ENCODE peak calls at places on chromosomes 7 and 10, in four cellular contexts. B is hepatocyte, D is thoracic aorta, V is HCT116. R is an unnamed sample.
A peak's percentile ranks its signal among the peaks of the same experiment; 100 is the strongest.

GRCh38 chr10:86367339-86367951 is 850 bp upstream of the GRID1 start:
- DNase-seq in V (no peak), B (no peak), D (no peak), R (peak; percentile 26)

GRCh38 chr7:47298636-47299035 is 283.3 kb downstream of the TNS3 start:
- DNase-seq in B (no peak), D (no peak), V (no peak), R (no peak)

GRCh38 chr7:106057204-106057961 is 54.7 kb downstream of the SYPL1 start:
- DNase-seq in B (no peak), D (no peak), V (no peak), R (no peak)

GRCh38 chr10:88281592-88282268 is 301.4 kb downstream of the RNLS start:
- DNase-seq in V (no peak), B (no peak), D (no peak), R (no peak)

GRCh38 chr10:8133146-8133545 is 78.7 kb downstream of the GATA3 start:
- DNase-seq in D (no peak), B (no peak), V (no peak), R (no peak)

GRCh38 chr7:43513236-43513635 is 69.7 kb upstream of the STK17A start:
- DNase-seq in B (no peak), D (no peak), V (no peak), R (no peak)

GRCh38 chr7:135490783-135491182 is 19.1 kb downstream of the CNOT4 start:
- DNase-seq in B (peak; percentile 32), V (no peak), D (no peak), R (no peak)

GRCh38 chr10:58818889-58819288 is 306.2 kb downstream of the BICC1 start:
- DNase-seq in B (peak; percentile 22), V (no peak), D (no peak), R (no peak)

GRCh38 chr7:117124585-117125220 is 171.4 kb downstream of the ST7 start:
- DNase-seq in B (peak; percentile 87), V (peak; percentile 90), D (peak; percentile 74), R (no peak)

GRCh38 chr7:100069991-100070390 is 11.5 kb downstream of the ZNF3 start:
- DNase-seq in V (no peak), B (no peak), D (no peak), R (no peak)

GRCh38 chr10:56116684-56117083 is 244.4 kb downstream of the ZWINT start:
- DNase-seq in B (peak; percentile 9), V (no peak), D (no peak), R (no peak)

GRCh38 chr10:30062582-30062981 is 3.2 kb upstream of the JCAD start:
- DNase-seq in B (no peak), V (no peak), D (no peak), R (no peak)

GRCh38 chr7:11946794-11947193 is 114.8 kb upstream of the THSD7A start:
- DNase-seq in D (no peak), V (no peak), B (no peak), R (no peak)

GRCh38 chr7:120925392-120925791 is 25.2 kb upstream of the ING3 start:
- DNase-seq in V (no peak), B (no peak), D (no peak), R (no peak)

GRCh38 chr10:5310914-5311313 is 53.9 kb upstream of the UCN3 start:
- DNase-seq in V (no peak), B (no peak), D (no peak), R (no peak)

GRCh38 chr10:80261316-80262030 is 28.0 kb downstream of the MAT1A start:
- DNase-seq in D (no peak), V (no peak), B (no peak), R (no peak)
- TF ChIP-seq CTCF in D (no peak), V (peak; percentile 10), B (no peak), R (peak; percentile 40)

DNA sequence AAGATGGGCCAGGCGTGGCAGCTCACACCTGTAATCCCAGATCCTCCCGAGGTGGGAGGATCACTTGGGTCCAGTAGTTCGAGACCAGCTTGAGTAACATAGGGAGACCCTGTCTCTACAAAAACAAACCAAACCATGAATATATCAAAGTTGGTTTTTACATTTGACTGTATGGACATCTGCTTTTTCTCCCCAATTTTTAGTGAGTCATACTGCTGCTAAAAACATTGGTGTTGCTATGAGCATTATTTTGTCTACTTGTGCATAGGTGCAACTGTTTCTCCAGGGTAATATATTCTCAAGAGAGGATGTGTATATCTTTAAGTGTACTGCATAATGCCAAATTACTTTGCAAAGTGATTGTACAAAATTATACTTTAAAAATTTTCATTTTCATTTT is 769 bp upstream of the TMEM248 start:
- DNase-seq in V (no peak), B (no peak), D (no peak), R (no peak)
- H3K27ac ChIP-seq in V (peak overlapping the region; percentile 64), B (no peak overlapping the region), D (no peak overlapping the region), R (no peak overlapping the region)

GRCh38 chr7:140342732-140343514 is 55.4 kb downstream of the SLC37A3 start:
- DNase-seq in B (peak; percentile 30), V (peak; percentile 8), D (no peak), R (peak; percentile 61)
- TF ChIP-seq CTCF in B (peak; percentile 35), V (peak; percentile 37), D (no peak), R (peak; percentile 93)

GRCh38 chr10:118844731-118845573 is 90.2 kb upstream of the CACUL1 start:
- DNase-seq in V (no peak), D (no peak), B (no peak), R (no peak)
- H3K27ac ChIP-seq in V (no peak overlapping the region), D (no peak overlapping the region), B (no peak overlapping the region), R (no peak overlapping the region)

GRCh38 chr10:97428572-97428981 is 2.6 kb downstream of the PGAM1 start:
- DNase-seq in D (no peak), B (no peak), V (no peak), R (no peak)

GRCh38 chr10:97434055-97434454 is 8.1 kb downstream of the PGAM1 start:
- DNase-seq in B (no peak), D (no peak), V (no peak), R (no peak)

GRCh38 chr10:97434557-97434956 is 8.6 kb downstream of the PGAM1 start:
- DNase-seq in V (no peak), B (no peak), D (no peak), R (no peak)

GRCh38 chr10:97435211-97435610 is 9.2 kb downstream of the PGAM1 start:
- DNase-seq in V (no peak), D (no peak), B (no peak), R (no peak)

GRCh38 chr10:97433430-97434001 is 7.5 kb downstream of the PGAM1 start:
- DNase-seq in B (no peak), D (no peak), V (no peak), R (no peak)
- TF ChIP-seq CTCF in B (no peak), D (no peak), V (no peak), R (no peak)

DNA sequence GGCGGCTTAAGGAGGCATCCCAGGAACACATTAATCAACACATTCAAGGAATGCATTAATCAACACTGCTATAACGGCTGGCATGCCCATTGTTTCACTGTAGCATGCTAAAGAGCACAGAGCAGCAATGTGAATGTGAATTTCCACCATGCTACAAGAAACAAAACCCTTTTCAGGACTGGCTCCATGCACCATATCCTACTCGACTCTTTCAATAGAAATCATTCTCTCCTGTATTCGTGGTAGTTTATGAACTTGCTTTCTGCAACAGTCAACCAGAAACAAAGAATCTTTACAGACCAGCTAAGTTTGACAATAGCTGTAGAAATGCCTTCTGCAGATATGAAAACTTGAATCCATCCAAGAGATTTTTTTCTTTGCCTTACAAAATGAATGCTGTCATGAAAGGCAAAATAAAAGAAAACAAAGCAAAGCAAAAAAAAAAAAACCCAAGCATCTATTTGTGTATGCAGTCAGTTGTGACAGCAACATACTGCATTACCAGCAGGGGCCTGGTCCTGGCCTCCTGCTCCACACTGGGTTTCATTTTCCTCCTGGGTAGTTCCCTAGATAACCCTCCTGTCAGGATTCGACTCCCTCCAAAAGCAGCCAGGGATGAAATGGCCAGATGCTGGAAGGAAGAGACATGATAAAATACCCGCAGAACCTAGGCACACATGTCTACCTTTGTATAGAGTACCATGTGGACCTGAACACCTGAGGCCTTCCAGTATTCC is 148.8 kb downstream of the NRCAM start:
- DNase-seq in D (no peak), B (no peak), V (no peak), R (no peak)
- H3K27ac ChIP-seq in D (no peak overlapping the region), B (no peak overlapping the region), V (no peak overlapping the region), R (no peak overlapping the region)

DNA sequence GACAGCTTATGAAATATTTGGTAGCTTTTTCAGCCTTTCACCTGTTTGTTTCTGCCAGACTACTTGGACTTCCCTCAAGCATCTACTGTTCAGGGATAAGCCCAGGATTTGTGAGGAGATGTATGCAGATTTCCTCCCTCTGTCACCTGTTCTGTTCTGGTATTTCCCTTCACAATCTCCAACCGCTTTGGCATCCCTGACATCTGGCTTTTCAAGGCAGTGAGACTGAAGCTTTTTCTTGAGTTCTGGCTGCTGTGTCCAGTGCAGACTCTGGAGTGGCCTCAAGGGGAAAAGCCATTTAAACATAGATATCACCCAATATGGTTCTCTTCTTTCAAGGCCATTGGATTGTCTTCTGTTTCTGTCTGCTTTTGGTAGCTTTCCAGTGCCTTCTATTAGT is 369.7 kb downstream of the LRMDA start:
- DNase-seq in V (no peak), B (no peak), D (no peak), R (no peak)
- TF ChIP-seq CTCF in V (no peak), B (no peak), D (no peak), R (no peak)